ENCODE peak calls at places on chromosome 13, in seven cellular contexts. One of them, this sample, is unnamed.

GRCh38 chr13:106464076-106464475 is 71.4 kb downstream of the EFNB2 start:
- DNase-seq in GM23338: no peak
- DNase-seq in bronchial epithelial cell: no peak
- DNase-seq in stimulated activated CD8-positive, alpha-beta memory T cell treated with anti-CD3 and anti-CD28 coated beads, Interleukin-12 subunit alpha, Interleukin-12 subunit beta, amount 100 ng/mL, for 4 hours: no peak
- DNase-seq in neuronal stem cell: no peak
- DNase-seq in AG20443: no peak
- DNase-seq in skeletal muscle cell: peak
- DNase-seq in this sample: no peak

GRCh38 chr13:41058229-41059070 is 2.9 kb upstream of the WBP4 start:
- DNase-seq in GM23338: no peak
- DNase-seq in bronchial epithelial cell: no peak
- DNase-seq in stimulated activated CD8-positive, alpha-beta memory T cell treated with anti-CD3 and anti-CD28 coated beads, Interleukin-12 subunit alpha, Interleukin-12 subunit beta, amount 100 ng/mL, for 4 hours: no peak
- DNase-seq in neuronal stem cell: no peak
- DNase-seq in AG20443: no peak
- DNase-seq in skeletal muscle cell: no peak
- DNase-seq in this sample: no peak

GRCh38 chr13:19058566-19058965 is 123.1 kb downstream of the TUBA3C start:
- DNase-seq in GM23338: no peak
- DNase-seq in bronchial epithelial cell: no peak
- DNase-seq in stimulated activated CD8-positive, alpha-beta memory T cell treated with anti-CD3 and anti-CD28 coated beads, Interleukin-12 subunit alpha, Interleukin-12 subunit beta, amount 100 ng/mL, for 4 hours: no peak
- DNase-seq in neuronal stem cell: no peak
- DNase-seq in AG20443: peak
- DNase-seq in skeletal muscle cell: no peak
- DNase-seq in this sample: no peak

GRCh38 chr13:46526763-46527162 is 26.2 kb upstream of the LRCH1 start:
- DNase-seq in GM23338: no peak
- DNase-seq in bronchial epithelial cell: no peak
- DNase-seq in stimulated activated CD8-positive, alpha-beta memory T cell treated with anti-CD3 and anti-CD28 coated beads, Interleukin-12 subunit alpha, Interleukin-12 subunit beta, amount 100 ng/mL, for 4 hours: no peak
- DNase-seq in neuronal stem cell: no peak
- DNase-seq in AG20443: no peak
- DNase-seq in skeletal muscle cell: no peak
- DNase-seq in this sample: peak

GRCh38 chr13:44934724-44935123 is 54.5 kb downstream of the NUFIP1 start:
- DNase-seq in GM23338: no peak
- DNase-seq in bronchial epithelial cell: peak
- DNase-seq in stimulated activated CD8-positive, alpha-beta memory T cell treated with anti-CD3 and anti-CD28 coated beads, Interleukin-12 subunit alpha, Interleukin-12 subunit beta, amount 100 ng/mL, for 4 hours: no peak
- DNase-seq in neuronal stem cell: no peak
- DNase-seq in AG20443: peak
- DNase-seq in skeletal muscle cell: peak
- DNase-seq in this sample: no peak

GRCh38 chr13:30829145-30829544 is 76.9 kb upstream of the MEDAG start:
- DNase-seq in GM23338: no peak
- DNase-seq in bronchial epithelial cell: peak
- DNase-seq in stimulated activated CD8-positive, alpha-beta memory T cell treated with anti-CD3 and anti-CD28 coated beads, Interleukin-12 subunit alpha, Interleukin-12 subunit beta, amount 100 ng/mL, for 4 hours: no peak
- DNase-seq in neuronal stem cell: no peak
- DNase-seq in AG20443: peak
- DNase-seq in skeletal muscle cell: peak
- DNase-seq in this sample: peak

GRCh38 chr13:67033170-67033569 is 197.0 kb downstream of the PCDH9 start:
- DNase-seq in GM23338: no peak
- DNase-seq in bronchial epithelial cell: no peak
- DNase-seq in stimulated activated CD8-positive, alpha-beta memory T cell treated with anti-CD3 and anti-CD28 coated beads, Interleukin-12 subunit alpha, Interleukin-12 subunit beta, amount 100 ng/mL, for 4 hours: no peak
- DNase-seq in neuronal stem cell: no peak
- DNase-seq in AG20443: no peak
- DNase-seq in skeletal muscle cell: no peak
- DNase-seq in this sample: no peak

GRCh38 chr13:30053904-30054303 is 203.5 kb upstream of the UBL3 start:
- DNase-seq in GM23338: peak
- DNase-seq in bronchial epithelial cell: no peak
- DNase-seq in stimulated activated CD8-positive, alpha-beta memory T cell treated with anti-CD3 and anti-CD28 coated beads, Interleukin-12 subunit alpha, Interleukin-12 subunit beta, amount 100 ng/mL, for 4 hours: no peak
- DNase-seq in neuronal stem cell: no peak
- DNase-seq in AG20443: no peak
- DNase-seq in skeletal muscle cell: no peak
- DNase-seq in this sample: no peak

GRCh38 chr13:64675256-64675892 is 2554.8 kb downstream of the PCDH9 start:
- DNase-seq in GM23338: no peak
- DNase-seq in bronchial epithelial cell: peak
- DNase-seq in stimulated activated CD8-positive, alpha-beta memory T cell treated with anti-CD3 and anti-CD28 coated beads, Interleukin-12 subunit alpha, Interleukin-12 subunit beta, amount 100 ng/mL, for 4 hours: no peak
- DNase-seq in neuronal stem cell: no peak
- DNase-seq in AG20443: peak
- DNase-seq in skeletal muscle cell: peak
- DNase-seq in this sample: no peak

GRCh38 chr13:111325146-111325890 is 4.9 kb downstream of the TEX29 start:
- DNase-seq in GM23338: no peak
- DNase-seq in bronchial epithelial cell: no peak
- DNase-seq in stimulated activated CD8-positive, alpha-beta memory T cell treated with anti-CD3 and anti-CD28 coated beads, Interleukin-12 subunit alpha, Interleukin-12 subunit beta, amount 100 ng/mL, for 4 hours: no peak
- DNase-seq in neuronal stem cell: no peak
- DNase-seq in AG20443: no peak
- DNase-seq in skeletal muscle cell: no peak
- DNase-seq in this sample: no peak

GRCh38 chr13:76764916-76765315 is 121.3 kb downstream of the KCTD12 start:
- DNase-seq in GM23338: no peak
- DNase-seq in bronchial epithelial cell: no peak
- DNase-seq in stimulated activated CD8-positive, alpha-beta memory T cell treated with anti-CD3 and anti-CD28 coated beads, Interleukin-12 subunit alpha, Interleukin-12 subunit beta, amount 100 ng/mL, for 4 hours: no peak
- DNase-seq in neuronal stem cell: no peak
- DNase-seq in AG20443: no peak
- DNase-seq in skeletal muscle cell: no peak
- DNase-seq in this sample: no peak

GRCh38 chr13:41533676-41534075 is 76.3 kb downstream of the RGCC start:
- DNase-seq in GM23338: no peak
- DNase-seq in bronchial epithelial cell: no peak
- DNase-seq in stimulated activated CD8-positive, alpha-beta memory T cell treated with anti-CD3 and anti-CD28 coated beads, Interleukin-12 subunit alpha, Interleukin-12 subunit beta, amount 100 ng/mL, for 4 hours: no peak
- DNase-seq in neuronal stem cell: no peak
- DNase-seq in AG20443: peak
- DNase-seq in skeletal muscle cell: no peak
- DNase-seq in this sample: no peak

GRCh38 chr13:113109151-113110047 is 3.8 kb downstream of the F7 start:
- DNase-seq in GM23338: peak
- DNase-seq in bronchial epithelial cell: no peak
- DNase-seq in stimulated activated CD8-positive, alpha-beta memory T cell treated with anti-CD3 and anti-CD28 coated beads, Interleukin-12 subunit alpha, Interleukin-12 subunit beta, amount 100 ng/mL, for 4 hours: no peak
- DNase-seq in neuronal stem cell: no peak
- DNase-seq in AG20443: no peak
- DNase-seq in skeletal muscle cell: no peak
- DNase-seq in this sample: peak

GRCh38 chr13:111367340-111367739 is 46.9 kb downstream of the TEX29 start:
- DNase-seq in GM23338: no peak
- DNase-seq in bronchial epithelial cell: no peak
- DNase-seq in stimulated activated CD8-positive, alpha-beta memory T cell treated with anti-CD3 and anti-CD28 coated beads, Interleukin-12 subunit alpha, Interleukin-12 subunit beta, amount 100 ng/mL, for 4 hours: no peak
- DNase-seq in neuronal stem cell: no peak
- DNase-seq in AG20443: no peak
- DNase-seq in skeletal muscle cell: no peak
- DNase-seq in this sample: no peak

GRCh38 chr13:23654111-23655110 is 84.2 kb downstream of the TNFRSF19 start:
- DNase-seq in GM23338: no peak
- DNase-seq in bronchial epithelial cell: peak
- DNase-seq in stimulated activated CD8-positive, alpha-beta memory T cell treated with anti-CD3 and anti-CD28 coated beads, Interleukin-12 subunit alpha, Interleukin-12 subunit beta, amount 100 ng/mL, for 4 hours: no peak
- DNase-seq in neuronal stem cell: no peak
- DNase-seq in AG20443: no peak
- DNase-seq in skeletal muscle cell: no peak
- DNase-seq in this sample: peak

GRCh38 chr13:32426191-32426980 is 1.5 kb downstream of the N4BP2L1 start:
- DNase-seq in GM23338: no peak
- DNase-seq in bronchial epithelial cell: no peak
- DNase-seq in stimulated activated CD8-positive, alpha-beta memory T cell treated with anti-CD3 and anti-CD28 coated beads, Interleukin-12 subunit alpha, Interleukin-12 subunit beta, amount 100 ng/mL, for 4 hours: peak
- DNase-seq in neuronal stem cell: no peak
- DNase-seq in AG20443: peak
- DNase-seq in skeletal muscle cell: no peak
- DNase-seq in this sample: peak

GRCh38 chr13:103884139-103884723 is 818.0 kb upstream of the SLC10A2 start:
- DNase-seq in GM23338: no peak
- DNase-seq in bronchial epithelial cell: no peak
- DNase-seq in stimulated activated CD8-positive, alpha-beta memory T cell treated with anti-CD3 and anti-CD28 coated beads, Interleukin-12 subunit alpha, Interleukin-12 subunit beta, amount 100 ng/mL, for 4 hours: no peak
- DNase-seq in neuronal stem cell: no peak
- DNase-seq in AG20443: no peak
- DNase-seq in skeletal muscle cell: no peak
- DNase-seq in this sample: no peak

GRCh38 chr13:26011996-26012688 is 39.7 kb downstream of the SHISA2 start:
- DNase-seq in GM23338: peak
- DNase-seq in bronchial epithelial cell: no peak
- DNase-seq in stimulated activated CD8-positive, alpha-beta memory T cell treated with anti-CD3 and anti-CD28 coated beads, Interleukin-12 subunit alpha, Interleukin-12 subunit beta, amount 100 ng/mL, for 4 hours: peak
- DNase-seq in neuronal stem cell: no peak
- DNase-seq in AG20443: peak
- DNase-seq in skeletal muscle cell: no peak
- DNase-seq in this sample: no peak

GRCh38 chr13:35994131-35994966 is 136.8 kb downstream of the DCLK1 start:
- DNase-seq in GM23338: no peak
- DNase-seq in bronchial epithelial cell: peak
- DNase-seq in stimulated activated CD8-positive, alpha-beta memory T cell treated with anti-CD3 and anti-CD28 coated beads, Interleukin-12 subunit alpha, Interleukin-12 subunit beta, amount 100 ng/mL, for 4 hours: no peak
- DNase-seq in neuronal stem cell: no peak
- DNase-seq in AG20443: peak
- DNase-seq in skeletal muscle cell: peak
- DNase-seq in this sample: peak

GRCh38 chr13:49367640-49368431 is 76.0 kb downstream of the CAB39L start:
- DNase-seq in GM23338: peak
- DNase-seq in bronchial epithelial cell: no peak
- DNase-seq in stimulated activated CD8-positive, alpha-beta memory T cell treated with anti-CD3 and anti-CD28 coated beads, Interleukin-12 subunit alpha, Interleukin-12 subunit beta, amount 100 ng/mL, for 4 hours: no peak
- DNase-seq in neuronal stem cell: peak
- DNase-seq in AG20443: peak
- DNase-seq in skeletal muscle cell: no peak
- DNase-seq in this sample: no peak

This sample was measured in NCI-H69.